ENCODE peak calls at places on chromosomes 7 and 10, in five cellular contexts. W is tibial nerve; O is stimulated activated CD8-positive, alpha-beta memory T cell treated with anti-CD3 and anti-CD28 coated beads, Interleukin-4, amount 100 ng/mL, for 1 hour; V is NCI-H774; H is NB4. P is an unnamed sample.

GRCh38 chr10:72009430-72010081 is 45.4 kb downstream of the CHST3 start:
- DNase-seq in W (peak; percentile 74), O (no peak), V (no peak), H (no peak), P (no peak)

GRCh38 chr7:81430761-81431160 is 339.1 kb downstream of the HGF start:
- DNase-seq in W (no peak), O (no peak), V (no peak), H (no peak), P (no peak)

GRCh38 chr7:70766694-70767093 is 365.2 kb upstream of the GALNT17 start:
- DNase-seq in W (no peak), O (no peak), V (no peak), H (no peak), P (no peak)

GRCh38 chr7:70154521-70155180 is 556.4 kb downstream of the AUTS2 start:
- DNase-seq in W (no peak), O (no peak), V (no peak), H (no peak), P (no peak)

GRCh38 chr10:79162861-79163662 is 94.3 kb downstream of the ZMIZ1 start:
- DNase-seq in W (no peak), O (no peak), V (no peak), H (no peak), P (no peak)

GRCh38 chr7:69683002-69683401 is 84.7 kb downstream of the AUTS2 start:
- DNase-seq in W (no peak), O (no peak), V (no peak), H (no peak), P (no peak)

GRCh38 chr7:100472121-100472851 is 6.7 kb downstream of the TSC22D4 start:
- DNase-seq in W (no peak), O (no peak), V (no peak), H (no peak), P (no peak)

GRCh38 chr7:12917801-12918200 is 230.4 kb downstream of the ARL4A start:
- DNase-seq in W (no peak), O (no peak), V (no peak), H (no peak), P (no peak)

GRCh38 chr10:112484399-112484798 is 37.4 kb downstream of the VTI1A start:
- DNase-seq in W (no peak), O (no peak), V (no peak), H (no peak), P (no peak)

GRCh38 chr10:118496525-118496924 is 98.9 kb downstream of the PRLHR start:
- DNase-seq in W (no peak), O (no peak), V (no peak), H (no peak), P (no peak)

GRCh38 chr7:41311301-41311700 is 391.6 kb downstream of the INHBA start:
- DNase-seq in W (no peak), O (no peak), V (no peak), H (no peak), P (no peak)

GRCh38 chr7:100626530-100627237 is 14.3 kb downstream of the MOSPD3 start:
- DNase-seq in W (peak; percentile 57), O (peak; percentile 80), V (peak; percentile 62), H (peak; percentile 96), P (peak; percentile 9)

GRCh38 chr7:155584763-155585531 is 38.6 kb upstream of the CNPY1 start:
- DNase-seq in W (no peak), O (no peak), V (no peak), H (peak; percentile 53), P (no peak)

GRCh38 chr7:157428554-157428945 is 91.7 kb downstream of the DNAJB6 start:
- DNase-seq in W (no peak), O (no peak), V (no peak), H (no peak), P (no peak)

GRCh38 chr7:55469271-55469681 is 103.0 kb downstream of the VOPP1 start:
- DNase-seq in W (no peak), O (no peak), V (no peak), H (no peak), P (no peak)

GRCh38 chr10:59967079-59967478 is 60.7 kb upstream of the CCDC6 start:
- DNase-seq in W (no peak), O (no peak), V (no peak), H (no peak), P (no peak)

GRCh38 chr10:14116021-14116420 is 214.7 kb downstream of the FRMD4A start:
- DNase-seq in W (no peak), O (no peak), V (no peak), H (no peak), P (no peak)

GRCh38 chr7:30396379-30396778 is 82.2 kb downstream of the NOD1 start:
- DNase-seq in W (no peak), O (no peak), V (no peak), H (peak; percentile 56), P (no peak)

GRCh38 chr10:68075550-68076004 is 494 bp upstream of the HERC4 start:
- DNase-seq in W (no peak), O (no peak), V (no peak), H (peak; percentile 19), P (no peak)

GRCh38 chr7:99355098-99355497 is 19.4 kb upstream of the ARPC1B start:
- DNase-seq in W (no peak), O (no peak), V (no peak), H (no peak), P (no peak)

GRCh38 chr7:21028186-21028989 is 241.7 kb upstream of the SP8 start:
- DNase-seq in W (no peak), O (no peak), V (no peak), H (peak; percentile 64), P (no peak)

GRCh38 chr10:21042536-21042935 is 145.4 kb upstream of the NEBL start:
- DNase-seq in W (no peak), O (no peak), V (no peak), H (no peak), P (no peak)

GRCh38 chr7:1894313-1894900 is 224.3 kb downstream of the ELFN1 start:
- DNase-seq in W (no peak), O (no peak), V (no peak), H (no peak), P (no peak)

GRCh38 chr7:92707435-92707834 is 117.2 kb upstream of the FAM133B start:
- DNase-seq in W (no peak), O (no peak), V (no peak), H (no peak), P (no peak)

GRCh38 chr10:26336979-26337378 is 101.2 kb upstream of the APBB1IP start:
- DNase-seq in W (no peak), O (no peak), V (no peak), H (peak; percentile 56), P (no peak)

P was measured in SIG-M5.